ENCODE peak calls at places on chromosomes 12 and 14, in five cellular contexts. D is HT-29, C is HFFc6, P is A549, F is thoracic aorta. R is an unnamed sample.

GRCh38 chr12:122517877-122518276 is 8.9 kb downstream of the RSRC2 start:
- DNase-seq in F (no peak), C (peak), P (peak), D (no peak), R (no peak)

GRCh38 chr14:24279301-24280186 is 8.1 kb upstream of the RABGGTA start:
- DNase-seq in C (no peak), D (no peak), P (peak), F (no peak), R (peak)

GRCh38 chr12:91361864-91362263 is 179.2 kb upstream of the DCN start:
- DNase-seq in C (peak), P (peak), F (no peak), D (peak), R (no peak)

GRCh38 chr12:109871678-109872314 is 8.5 kb downstream of the GLTP start:
- DNase-seq in F (no peak), D (no peak), C (no peak), P (no peak), R (no peak)

GRCh38 chr12:119938049-119938667 is 50.9 kb upstream of the BICDL1 start:
- DNase-seq in C (peak), D (peak), P (peak), F (no peak), R (no peak)

GRCh38 chr14:40447032-40447431 is 1014.8 kb upstream of the FBXO33 start:
- DNase-seq in C (no peak), F (no peak), P (no peak), D (no peak), R (no peak)

GRCh38 chr12:60052483-60052882 is 456.7 kb downstream of the SLC16A7 start:
- DNase-seq in D (no peak), P (no peak), C (no peak), F (no peak), R (no peak)

GRCh38 chr14:52299692-52300278 is 14.3 kb upstream of the PTGER2 start:
- DNase-seq in C (peak), F (no peak), D (peak), P (peak), R (no peak)

GRCh38 chr14:64763089-64763782 is 59.0 kb downstream of the PLEKHG3 start:
- DNase-seq in D (no peak), C (no peak), P (no peak), F (no peak), R (no peak)

GRCh38 chr12:20505056-20505455 is 136.7 kb downstream of the PDE3A start:
- DNase-seq in F (no peak), C (peak), D (no peak), P (no peak), R (no peak)

GRCh38 chr12:73935817-73936216 is 601.8 kb upstream of the ATXN7L3B start:
- DNase-seq in F (no peak), P (peak), D (peak), C (no peak), R (no peak)

GRCh38 chr12:84785281-84785680 is 127.3 kb downstream of the SLC6A15 start:
- DNase-seq in P (no peak), D (no peak), F (no peak), C (no peak), R (no peak)

GRCh38 chr12:57734586-57734985 is 4.0 kb downstream of the AGAP2 start:
- DNase-seq in C (peak), F (no peak), D (no peak), P (no peak), R (no peak)

GRCh38 chr12:27133022-27133590 is 50.7 kb upstream of the C12orf71 start:
- DNase-seq in P (no peak), C (no peak), F (no peak), D (no peak), R (no peak)

GRCh38 chr12:67543371-67543770 is 105.2 kb upstream of the DYRK2 start:
- DNase-seq in F (no peak), C (no peak), D (no peak), P (no peak), R (no peak)

GRCh38 chr12:123101467-123102004 is 49.4 kb downstream of the PITPNM2 start:
- DNase-seq in P (no peak), D (no peak), C (no peak), F (no peak), R (no peak)

GRCh38 chr12:21169878-21170472 is 39.0 kb downstream of the SLCO1B1 start:
- DNase-seq in D (peak), F (no peak), P (peak), C (peak), R (no peak)

GRCh38 chr12:113261847-113262470 is 40.7 kb downstream of the TPCN1 start:
- DNase-seq in P (no peak), C (no peak), D (no peak), F (no peak), R (no peak)

GRCh38 chr12:9843416-9843815 is 16.1 kb downstream of the KLRF1 start:
- DNase-seq in C (no peak), P (no peak), D (no peak), F (no peak), R (no peak)

GRCh38 chr12:21769311-21769710 is 5.2 kb downstream of the KCNJ8 start:
- DNase-seq in D (no peak), P (no peak), C (no peak), F (no peak), R (no peak)

GRCh38 chr12:48067250-48067938 is 38.5 kb downstream of the SENP1 start:
- DNase-seq in D (no peak), C (no peak), F (no peak), P (no peak), R (no peak)

GRCh38 chr12:50059440-50060119 is 2.2 kb downstream of the ASIC1 start:
- DNase-seq in D (no peak), P (no peak), C (no peak), F (no peak), R (peak)

GRCh38 chr12:93154753-93155475 is 222.8 kb upstream of the NUDT4 start:
- DNase-seq in F (no peak), D (no peak), C (no peak), P (no peak), R (no peak)

GRCh38 chr14:34785223-34786006 is 71.0 kb upstream of the CFL2 start:
- DNase-seq in C (no peak), D (no peak), F (no peak), P (no peak), R (no peak)

GRCh38 chr12:442235-442884 is 17.4 kb upstream of the B4GALNT3 start:
- DNase-seq in D (peak), P (peak), C (peak), F (no peak), R (peak)

GRCh38 chr12:67148265-67148664 is 120.9 kb upstream of the CAND1 start:
- DNase-seq in P (no peak), D (no peak), C (no peak), F (no peak), R (no peak)

GRCh38 chr12:15558915-15559528 is 230.2 kb downstream of the EPS8 start:
- DNase-seq in P (no peak), D (no peak), C (peak), F (no peak), R (no peak)

GRCh38 chr12:2387051-2387834 is 334.5 kb downstream of the CACNA1C start:
- DNase-seq in P (no peak), C (peak), F (no peak), D (no peak), R (no peak)

GRCh38 chr14:69014829-69015259 is 35.7 kb upstream of the ACTN1 start:
- DNase-seq in F (no peak), P (no peak), C (peak), D (no peak), R (no peak)

GRCh38 chr12:49622501-49623141 is 740 bp upstream of the PRPF40B start:
- DNase-seq in F (no peak), P (no peak), D (no peak), C (peak), R (no peak)